ENCODE peak calls at places on chromosomes 4 and X, in four cellular contexts. H, U, A and R are unnamed samples.

GRCh38 chr4:5756271-5756670 is 45.3 kb downstream of the EVC start:
- DNase-seq in H (no peak), A (no peak), U (no peak), R (no peak)

GRCh38 chr4:86895692-86896488 is 3.7 kb upstream of the C4orf36 start:
- DNase-seq in U (peak), A (peak), H (peak), R (no peak)

GRCh38 chr4:103415801-103416200 is 217.7 kb upstream of the CENPE start:
- DNase-seq in U (no peak), A (no peak), H (no peak), R (no peak)

GRCh38 chr4:25088342-25088952 is 57.7 kb upstream of the LGI2 start:
- DNase-seq in A (peak), U (peak), H (peak), R (no peak)

GRCh38 chr4:8439168-8439567 is 1.4 kb downstream of the ACOX3 start:
- DNase-seq in H (no peak), A (no peak), U (no peak), R (no peak)

GRCh38 chr4:158914178-158914577 is 145.4 kb downstream of the FNIP2 start:
- DNase-seq in A (no peak), H (no peak), U (no peak), R (no peak)

GRCh38 chr4:4270529-4270928 is 19.4 kb downstream of the LYAR start:
- DNase-seq in H (no peak), U (no peak), A (no peak), R (no peak)

GRCh38 chr4:2266181-2266580 is 4.3 kb upstream of the MXD4 start:
- DNase-seq in U (no peak), H (no peak), A (no peak), R (no peak)

GRCh38 chr4:90951037-90951436 is 823.8 kb downstream of the CCSER1 start:
- DNase-seq in A (no peak), U (no peak), H (no peak), R (no peak)

GRCh38 chr4:95693594-95693993 is 144.8 kb upstream of the UNC5C start:
- DNase-seq in H (no peak), A (peak), U (no peak), R (no peak)

GRCh38 chr4:173793937-173794510 is 264.0 kb upstream of the HAND2 start:
- DNase-seq in H (no peak), U (no peak), A (no peak), R (no peak)
- TF ChIP-seq SPI1 in H (no peak), U (no peak), A (no peak), R (no peak)

DNA sequence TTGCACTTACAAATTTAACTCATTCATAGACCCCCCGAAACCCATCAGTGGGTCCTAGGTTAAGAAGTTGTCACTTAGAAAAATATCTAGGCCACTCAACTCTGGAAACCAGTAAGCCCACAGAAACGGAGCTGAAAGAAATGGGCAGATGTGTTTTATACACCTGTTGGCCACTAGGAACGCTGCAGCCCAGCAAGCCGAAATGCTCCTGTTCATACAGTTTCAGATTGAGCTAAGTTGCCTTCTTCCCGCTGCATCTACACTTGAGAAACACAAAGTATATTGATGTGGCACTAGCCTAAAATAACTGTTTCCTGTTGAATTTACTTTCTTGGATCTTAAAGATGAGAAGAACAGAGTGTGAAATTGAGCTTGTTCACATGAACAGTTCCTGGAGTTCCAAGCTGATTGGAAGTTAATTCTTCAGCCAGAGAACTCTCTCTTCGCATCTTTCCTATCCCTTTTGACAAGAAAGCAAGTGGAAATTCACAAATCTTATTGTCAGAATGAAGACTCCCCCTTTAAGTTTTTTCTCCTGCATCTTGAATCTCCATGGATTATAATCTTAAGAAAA is 174.1 kb downstream of the RBMX2 start:
- DNase-seq in U (peak), H (no peak), A (peak), R (no peak)
- TF ChIP-seq SPI1 in U (no peak), H (no peak), A (no peak), R (no peak)

GRCh38 chr4:679571-680083 is 5.3 kb downstream of the MYL5 start:
- DNase-seq in U (no peak), H (no peak), A (no peak), R (no peak)

GRCh38 chr4:681736-682451 is 7.1 kb downstream of the SLC49A3 start:
- DNase-seq in H (no peak), U (peak), A (peak), R (no peak)

GRCh38 chr4:680565-680930 is 6.2 kb downstream of the MYL5 start:
- DNase-seq in H (no peak), U (peak), A (no peak), R (no peak)

GRCh38 chr4:680091-680490 is 5.7 kb downstream of the MYL5 start:
- DNase-seq in U (no peak), H (no peak), A (no peak), R (no peak)

DNA sequence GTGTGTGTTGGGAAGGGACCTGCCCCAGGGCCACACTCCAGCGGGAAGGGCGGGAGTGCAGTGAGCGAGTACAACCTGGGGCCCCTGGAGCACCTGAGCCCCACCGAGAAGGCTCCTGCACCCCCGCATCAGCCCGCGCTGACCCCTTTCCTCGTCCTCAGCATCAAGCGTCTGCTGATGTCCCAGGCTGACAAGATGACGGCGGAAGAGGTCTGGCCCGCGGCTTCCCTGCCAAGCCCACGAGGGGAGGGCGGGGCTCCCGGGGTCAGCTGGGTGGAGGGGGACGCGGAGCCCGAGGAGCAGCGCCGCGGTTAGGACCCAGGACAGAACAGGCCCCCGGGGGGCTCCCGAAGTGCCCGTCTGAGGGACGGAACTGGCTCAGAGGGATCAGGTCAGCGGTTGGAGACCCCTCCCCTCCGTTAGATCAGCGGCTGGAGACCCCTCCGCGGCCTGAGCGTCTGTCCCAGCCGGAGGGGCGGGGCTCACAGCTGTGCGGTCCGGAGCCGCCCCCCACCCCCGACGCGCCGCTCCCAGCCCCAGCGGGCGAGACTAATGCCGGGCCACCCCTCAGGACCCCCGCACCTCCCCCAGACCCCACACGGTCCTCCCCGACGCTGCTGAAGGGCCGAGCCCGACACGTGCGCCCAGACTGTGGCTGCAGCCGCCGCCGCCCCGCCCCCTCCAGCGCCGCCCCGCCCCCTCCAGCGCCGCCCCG is 6.7 kb downstream of the MYL5 start:
- DNase-seq in U (peak), H (no peak), A (peak), R (no peak)
- TF ChIP-seq SPI1 in U (no peak), H (no peak), A (no peak), R (no peak)

GRCh38 chrX:100376581-100376980 is 33.5 kb downstream of the PCDH19 start:
- DNase-seq in H (no peak), A (no peak), U (no peak), R (no peak)

DNA sequence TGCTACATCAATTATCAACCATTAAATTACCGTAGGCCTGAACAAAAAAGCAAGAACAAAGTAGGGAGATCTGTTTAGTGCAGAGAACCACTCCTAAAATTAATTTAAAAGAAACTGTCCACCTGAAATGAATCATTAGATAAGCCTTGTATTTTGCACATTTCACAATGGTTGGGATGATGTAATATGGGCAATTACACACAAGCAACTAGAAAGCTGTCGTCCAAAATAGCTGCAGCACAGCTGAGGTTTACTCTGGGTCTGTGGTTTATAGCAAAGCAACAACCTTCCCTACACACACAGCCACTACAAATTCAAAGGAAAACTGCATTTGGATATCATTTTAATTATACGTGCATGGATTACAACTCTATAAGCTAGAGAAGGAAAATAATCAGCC is 28.5 kb downstream of the PCDH19 start:
- DNase-seq in U (no peak), A (no peak), H (no peak), R (no peak)
- TF ChIP-seq SPI1 in U (no peak), A (no peak), H (no peak), R (no peak)

GRCh38 chrX:44011505-44011904 is 38.3 kb upstream of the NDP start:
- DNase-seq in U (no peak), A (peak), H (no peak), R (no peak)

GRCh38 chrX:44012484-44013096 is 39.4 kb upstream of the NDP start:
- DNase-seq in A (peak), H (no peak), U (no peak), R (no peak)

DNA sequence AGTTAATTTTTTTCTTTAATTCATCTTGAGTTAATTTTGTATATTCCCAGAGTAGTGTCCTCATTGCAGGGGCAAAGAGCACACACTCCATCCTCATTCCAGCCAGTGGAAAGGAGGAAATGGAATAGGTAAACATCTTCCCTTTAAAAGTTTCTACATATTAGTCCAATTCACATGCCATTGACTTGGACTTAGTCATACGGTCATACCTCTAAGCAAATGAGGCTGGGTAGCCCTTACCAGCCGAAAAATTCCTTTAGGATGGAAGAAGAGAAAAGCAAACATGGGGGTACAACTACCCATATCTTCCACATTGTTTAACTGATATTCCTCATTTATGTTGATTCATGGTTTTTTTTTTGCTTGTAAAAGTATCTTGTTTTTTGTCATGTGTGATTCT is 37.4 kb upstream of the NDP start:
- DNase-seq in A (no peak), H (no peak), U (no peak), R (no peak)
- TF ChIP-seq SPI1 in A (no peak), H (no peak), U (no peak), R (no peak)

DNA sequence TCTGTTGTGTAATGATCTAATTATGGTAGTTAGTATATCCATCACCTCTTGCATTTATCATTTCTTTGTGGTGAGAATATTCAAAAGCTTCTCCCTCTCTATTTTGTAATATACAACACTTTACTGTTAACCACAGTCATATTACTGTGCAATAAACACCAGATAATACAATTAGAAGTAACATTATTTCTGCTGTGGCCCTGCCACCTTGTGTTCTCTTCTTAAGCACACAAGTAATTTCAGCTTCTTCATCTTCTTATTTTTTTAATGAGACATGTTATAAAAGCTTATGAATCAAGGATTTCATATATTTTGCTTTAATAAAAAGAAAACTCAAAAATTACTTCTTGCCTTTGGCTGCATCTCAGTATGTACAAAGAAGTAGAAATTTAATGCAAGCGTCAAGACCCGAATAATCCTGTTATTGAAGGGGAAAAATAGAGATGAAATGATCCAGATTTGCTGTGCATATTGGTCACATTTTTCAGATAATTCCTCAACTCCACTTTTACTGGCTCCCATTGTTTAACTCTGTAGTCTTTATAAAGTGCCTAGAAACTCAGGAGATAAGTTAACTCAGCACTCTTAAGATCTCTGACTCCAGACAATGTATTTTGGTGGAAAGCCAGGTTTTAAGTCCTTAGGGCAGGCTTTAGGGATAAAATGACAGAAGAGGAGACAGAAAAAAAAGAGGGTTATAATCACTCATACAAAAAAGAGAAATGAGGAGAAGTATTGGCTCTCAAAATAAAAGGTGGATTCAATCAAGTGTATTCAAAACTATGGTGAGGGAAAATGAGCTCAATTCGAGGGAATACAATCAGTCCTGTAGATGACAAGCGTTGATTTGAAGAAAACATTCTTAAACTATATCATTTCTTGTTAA is 675.0 kb upstream of the INTU start:
- DNase-seq in U (no peak), H (no peak), A (no peak), R (no peak)
- TF ChIP-seq SPI1 in U (no peak), H (no peak), A (no peak), R (no peak)

GRCh38 chrX:30590368-30590767 is 12.8 kb upstream of the TASL start:
- DNase-seq in A (no peak), H (no peak), U (no peak), R (no peak)

GRCh38 chrX:30589146-30589888 is 11.8 kb upstream of the TASL start:
- DNase-seq in A (peak), H (no peak), U (no peak), R (no peak)

GRCh38 chrX:30597258-30598012 is 19.9 kb upstream of the TASL start:
- DNase-seq in A (peak), H (no peak), U (no peak), R (peak)

GRCh38 chrX:30592846-30593245 is 15.3 kb upstream of the TASL start:
- DNase-seq in U (no peak), A (no peak), H (no peak), R (no peak)

DNA sequence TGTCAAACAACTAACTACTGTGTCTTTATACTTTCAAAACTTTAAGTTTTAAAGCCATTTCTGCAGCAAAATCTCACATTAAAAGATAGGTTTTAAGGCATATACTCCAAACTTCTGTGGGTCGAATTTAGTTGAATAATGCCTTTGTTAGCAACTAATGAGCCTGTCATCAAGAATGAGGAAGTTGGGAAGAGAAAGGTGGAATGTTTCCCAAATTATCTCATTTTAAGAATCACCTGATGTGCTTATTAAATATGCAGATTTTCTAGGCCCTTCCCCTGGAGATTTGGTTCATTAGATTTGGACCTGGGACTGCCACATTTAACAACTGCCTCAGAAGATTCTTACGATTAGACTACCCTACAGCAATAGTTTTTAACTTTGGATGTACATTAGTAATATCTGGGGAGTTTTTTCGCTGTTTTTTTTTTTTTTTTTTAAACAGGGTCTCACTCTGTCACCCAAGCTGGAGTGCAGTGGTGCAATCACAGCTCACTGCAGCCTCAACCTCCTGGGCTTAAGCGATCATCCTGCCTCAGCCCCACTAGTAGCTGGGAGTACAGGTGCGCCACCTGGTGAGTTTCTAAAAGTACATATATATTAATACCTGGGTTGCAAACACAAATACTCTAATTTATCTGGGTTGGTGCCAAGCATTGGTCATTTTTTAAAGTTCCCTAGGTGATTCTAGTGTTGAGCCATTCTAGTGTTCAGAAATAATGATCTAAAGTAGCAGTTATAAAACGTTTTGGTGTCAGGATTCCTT is 16.1 kb upstream of the TASL start:
- DNase-seq in A (peak), U (no peak), H (no peak), R (no peak)
- TF ChIP-seq SPI1 in A (no peak), U (no peak), H (no peak), R (peak)